ENCODE peak calls at places on chromosomes 3 and 15, in ten cellular contexts. K is NCI-H226, V is mucosa of gallbladder, Y is NAMALWA, J is germinal center, U is HFFc6, D is esophagus muscularis mucosa, C is activated B cell treated with CpG ODN at 0.5 μM for 24 hours, B is T-helper 1 cell, Q is COR-L47. M is an unnamed sample.

GRCh38 chr3:86047329-86047625 is 943.7 kb downstream of the VGLL3 start:
- DNase-seq in D (no peak), C (no peak), J (no peak), U (no peak), Q (no peak), B (no peak), K (no peak), Y (no peak), V (no peak), M (no peak)

GRCh38 chr15:69398541-69398940 is 15.6 kb upstream of the KIF23 start:
- DNase-seq in D (no peak), Q (no peak), K (no peak), B (no peak), Y (no peak), C (no peak), U (peak; percentile 66), J (no peak), V (no peak), M (no peak)

GRCh38 chr3:23650371-23651140 is 155.2 kb upstream of the UBE2E1 start:
- DNase-seq in V (no peak), Q (no peak), U (peak; percentile 89), B (no peak), K (peak; percentile 62), J (no peak), C (no peak), Y (no peak), D (peak; percentile 77), M (no peak)

GRCh38 chr3:73734376-73734775 is 109.6 kb upstream of the PDZRN3 start:
- DNase-seq in Y (no peak), Q (no peak), U (no peak), C (no peak), K (no peak), D (no peak), B (no peak), J (no peak), V (no peak), M (no peak)

GRCh38 chr15:33215941-33216872 is 21.7 kb upstream of the FMN1 start:
- DNase-seq in Q (peak; percentile 12), D (peak; percentile 8), V (no peak), Y (peak; percentile 56), U (peak; percentile 33), B (no peak), C (no peak), K (no peak), J (peak; percentile 47), M (no peak)

GRCh38 chr3:57048052-57048671 is 12.3 kb upstream of the SPATA12 start:
- DNase-seq in D (no peak), Q (no peak), U (no peak), Y (no peak), K (no peak), B (no peak), C (no peak), J (no peak), V (peak; percentile 50), M (no peak)

GRCh38 chr3:39936848-39937247 is 127.4 kb downstream of the MYRIP start:
- DNase-seq in J (no peak), C (no peak), Y (no peak), V (no peak), U (no peak), K (no peak), B (no peak), Q (no peak), D (no peak), M (no peak)

GRCh38 chr3:59654120-59654952 is 604.5 kb upstream of the CFAP20DC start:
- DNase-seq in Q (no peak), B (no peak), U (no peak), J (no peak), Y (no peak), C (no peak), D (no peak), K (no peak), V (peak; percentile 33), M (no peak)

GRCh38 chr15:48520376-48521155 is 124.9 kb downstream of the FBN1 start:
- DNase-seq in Y (no peak), D (no peak), B (no peak), U (no peak), J (no peak), K (no peak), V (no peak), Q (no peak), C (no peak), M (no peak)

GRCh38 chr3:121735047-121735696 is 14.4 kb downstream of the GOLGB1 start:
- DNase-seq in B (no peak), C (no peak), Q (no peak), Y (no peak), K (no peak), V (no peak), U (no peak), J (no peak), D (no peak), M (no peak)

GRCh38 chr3:105745046-105745445 is 123.8 kb downstream of the CBLB start:
- DNase-seq in Q (no peak), B (no peak), K (no peak), U (no peak), C (no peak), D (no peak), Y (no peak), J (no peak), V (no peak), M (no peak)

GRCh38 chr3:124202754-124203153 is 210.8 kb upstream of the ROPN1 start:
- DNase-seq in K (no peak), C (no peak), Q (no peak), Y (no peak), J (no peak), U (no peak), D (no peak), B (no peak), V (peak; percentile 47), M (no peak)

GRCh38 chr3:120684896-120685295 is 2.9 kb upstream of the HGD start:
- DNase-seq in J (no peak), C (no peak), D (no peak), Y (no peak), B (no peak), U (no peak), V (no peak), K (no peak), Q (no peak), M (no peak)

GRCh38 chr15:83650831-83651230 is 3.1 kb upstream of the ADAMTSL3 start:
- DNase-seq in U (no peak), Q (no peak), V (no peak), D (no peak), Y (no peak), K (no peak), B (no peak), J (no peak), C (no peak), M (no peak)

GRCh38 chr15:60255390-60255789 is 142.4 kb downstream of the ANXA2 start:
- DNase-seq in Q (no peak), J (no peak), B (no peak), Y (peak; percentile 9), C (no peak), U (no peak), V (peak; percentile 57), K (peak; percentile 85), D (no peak), M (peak; percentile 50)

GRCh38 chr15:80480171-80480811 is 76.1 kb downstream of the ARNT2 start:
- DNase-seq in C (no peak), Y (no peak), U (no peak), D (no peak), V (no peak), B (no peak), K (peak; percentile 94), J (no peak), Q (no peak), M (no peak)

GRCh38 chr15:42151736-42152135 is 4.7 kb downstream of the PLA2G4F start:
- DNase-seq in V (no peak), U (no peak), B (no peak), Y (no peak), C (no peak), J (no peak), Q (no peak), K (no peak), D (no peak), M (no peak)

GRCh38 chr3:13700889-13701288 is 152.0 kb downstream of the FBLN2 start:
- DNase-seq in Q (no peak), C (no peak), U (no peak), D (no peak), K (no peak), B (no peak), V (no peak), J (no peak), Y (no peak), M (peak; percentile 35)

GRCh38 chr15:92020207-92020606 is 166.7 kb downstream of the SLCO3A1 start:
- DNase-seq in Y (no peak), Q (no peak), V (no peak), K (no peak), B (no peak), J (no peak), D (no peak), U (no peak), C (no peak), M (no peak)

GRCh38 chr3:28590216-28590615 is 241.6 kb upstream of the AZI2 start:
- DNase-seq in Y (peak; percentile 19), Q (no peak), U (no peak), K (no peak), V (no peak), J (no peak), D (no peak), C (no peak), B (no peak), M (no peak)

GRCh38 chr15:23708332-23708731 is 21.2 kb upstream of the NDN start:
- DNase-seq in Q (no peak), J (no peak), V (no peak), K (no peak), C (no peak), D (no peak), U (no peak), Y (no peak), B (no peak), M (no peak)

GRCh38 chr3:194046995-194047681 is 88.8 kb upstream of the HES1 start:
- DNase-seq in C (no peak), B (no peak), J (no peak), Y (peak; percentile 40), D (no peak), K (no peak), Q (peak; percentile 79), U (no peak), V (peak; percentile 66), M (peak; percentile 61)

GRCh38 chr3:14490255-14490654 is 49.9 kb downstream of the GRIP2 start:
- DNase-seq in V (no peak), K (no peak), J (no peak), Q (no peak), Y (no peak), D (no peak), C (no peak), U (no peak), B (no peak), M (no peak)

GRCh38 chr15:40240619-40241304 is 1.9 kb downstream of the PAK6 start:
- DNase-seq in U (no peak), K (no peak), D (no peak), V (no peak), Y (no peak), C (no peak), J (no peak), B (no peak), Q (no peak), M (no peak)

GRCh38 chr3:113245775-113246174 is 34.4 kb downstream of the BOC start:
- DNase-seq in K (no peak), B (no peak), Q (no peak), V (no peak), U (no peak), C (no peak), J (no peak), D (no peak), Y (no peak), M (no peak)

GRCh38 chr3:184005981-184006507 is 11.6 kb downstream of the ABCC5 start:
- DNase-seq in K (peak; percentile 20), U (no peak), B (no peak), C (peak; percentile 25), Y (peak; percentile 79), D (no peak), J (peak; percentile 60), V (peak; percentile 85), Q (peak; percentile 98), M (no peak)

GRCh38 chr3:73094951-73095350 is 33.5 kb downstream of the EBLN2 start:
- DNase-seq in U (no peak), Y (no peak), B (no peak), K (no peak), V (no peak), J (no peak), C (no peak), Q (no peak), D (no peak), M (no peak)

GRCh38 chr15:66891776-66892175 is 173.6 kb upstream of the SMAD3 start:
- DNase-seq in C (no peak), Q (no peak), V (no peak), K (no peak), D (peak; percentile 19), U (no peak), J (no peak), B (no peak), Y (no peak), M (no peak)

M was measured in CD14-positive monocyte.